ENCODE peak calls at places on chromosome 16, in four cellular contexts. One of them, this sample, is unnamed.

GRCh38 chr16:5903797-5904196 is 806.2 kb upstream of the EEF2KMT start:
- DNase-seq in A549: no peak
- DNase-seq in T1000: no peak
- DNase-seq in GM06990: no peak
- DNase-seq in this sample: no peak

GRCh38 chr16:64380751-64381150 is 741.1 kb downstream of the CDH11 start:
- DNase-seq in A549: no peak
- DNase-seq in T1000: no peak
- DNase-seq in GM06990: no peak
- DNase-seq in this sample: no peak

GRCh38 chr16:67444259-67445125 is 13.6 kb downstream of the HSD11B2 start:
- DNase-seq in A549: no peak
- DNase-seq in T1000: no peak
- DNase-seq in GM06990: no peak
- DNase-seq in this sample: no peak

GRCh38 chr16:22264786-22265185 is 32.4 kb upstream of the POLR3E start:
- DNase-seq in A549: no peak
- DNase-seq in T1000: no peak
- DNase-seq in GM06990: no peak
- DNase-seq in this sample: no peak

GRCh38 chr16:48911700-48912099 is 301.7 kb upstream of the N4BP1 start:
- DNase-seq in A549: no peak
- DNase-seq in T1000: no peak
- DNase-seq in GM06990: no peak
- DNase-seq in this sample: no peak

GRCh38 chr16:87028481-87029320 is 288.5 kb downstream of the C16orf95 start:
- DNase-seq in A549: no peak
- DNase-seq in T1000: no peak
- DNase-seq in GM06990: no peak
- DNase-seq in this sample: no peak

GRCh38 chr16:50622643-50623369 is 58.3 kb downstream of the SNX20 start:
- DNase-seq in A549: no peak
- DNase-seq in T1000: no peak
- DNase-seq in GM06990: no peak
- DNase-seq in this sample: no peak

GRCh38 chr16:46714797-46715591 is 25.5 kb downstream of the ORC6 start:
- DNase-seq in A549: no peak
- DNase-seq in T1000: no peak
- DNase-seq in GM06990: no peak
- DNase-seq in this sample: no peak

GRCh38 chr16:53509906-53510703 is 7.1 kb upstream of the AKTIP start:
- DNase-seq in A549: peak
- DNase-seq in T1000: no peak
- DNase-seq in GM06990: no peak
- DNase-seq in this sample: peak

GRCh38 chr16:89038221-89038721 is 55.4 kb upstream of the ACSF3 start:
- DNase-seq in A549: no peak
- DNase-seq in T1000: no peak
- DNase-seq in GM06990: no peak
- DNase-seq in this sample: no peak

GRCh38 chr16:14510939-14511797 is 118.9 kb downstream of the PARN start:
- DNase-seq in A549: peak
- DNase-seq in T1000: no peak
- DNase-seq in GM06990: no peak
- DNase-seq in this sample: no peak

GRCh38 chr16:200388-200787 is 20.1 kb downstream of the HBQ1 start:
- DNase-seq in A549: no peak
- DNase-seq in T1000: peak
- DNase-seq in GM06990: no peak
- DNase-seq in this sample: no peak

GRCh38 chr16:11666108-11667055 is 1.9 kb upstream of the SNN start:
- DNase-seq in A549: no peak
- DNase-seq in T1000: no peak
- DNase-seq in GM06990: no peak
- DNase-seq in this sample: no peak

GRCh38 chr16:21727344-21727743 is 63.6 kb downstream of the OTOA start:
- DNase-seq in A549: no peak
- DNase-seq in T1000: no peak
- DNase-seq in GM06990: no peak
- DNase-seq in this sample: no peak

GRCh38 chr16:67445913-67446907 is 15.3 kb downstream of the HSD11B2 start:
- DNase-seq in A549: no peak
- DNase-seq in T1000: no peak
- DNase-seq in GM06990: no peak
- DNase-seq in this sample: no peak

GRCh38 chr16:4862639-4863038 is 15.4 kb downstream of the UBN1 start:
- DNase-seq in A549: no peak
- DNase-seq in T1000: no peak
- DNase-seq in GM06990: no peak
- DNase-seq in this sample: no peak